ENCODE peak calls at places on chromosome 1, in seven cellular contexts. V, L, R, T, S, X and Y are unnamed samples.

GRCh38 chr1:10917513-10918454 is 94.7 kb upstream of the TARDBP start:
- DNase-seq in V (no peak), L (no peak), R (no peak), T (no peak), S (no peak), X (no peak), Y (no peak)

GRCh38 chr1:61591316-61591715 is 133.6 kb downstream of the TM2D1 start:
- DNase-seq in V (no peak), L (no peak), R (no peak), T (no peak), S (no peak), X (no peak), Y (no peak)

GRCh38 chr1:46131727-46132528 is 501 bp downstream of the PIK3R3 start:
- DNase-seq in V (peak), L (no peak), R (peak), T (peak), S (peak), X (no peak), Y (no peak)

GRCh38 chr1:47984175-47984789 is 12.9 kb downstream of the TRABD2B start:
- DNase-seq in V (no peak), L (no peak), R (peak), T (no peak), S (no peak), X (no peak), Y (no peak)

GRCh38 chr1:19122668-19123067 is 87.4 kb downstream of the UBR4 start:
- DNase-seq in V (no peak), L (no peak), R (no peak), T (no peak), S (peak), X (no peak), Y (no peak)

GRCh38 chr1:207031632-207032258 is 811 bp downstream of the C1orf116 start:
- DNase-seq in V (no peak), L (no peak), R (no peak), T (no peak), S (no peak), X (no peak), Y (no peak)

GRCh38 chr1:153749408-153750005 is 21.7 kb downstream of the INTS3 start:
- DNase-seq in V (peak), L (peak), R (peak), T (peak), S (peak), X (peak), Y (peak)

GRCh38 chr1:30328401-30329262 is 394.8 kb downstream of the MATN1 start:
- DNase-seq in V (no peak), L (no peak), R (peak), T (no peak), S (no peak), X (no peak), Y (no peak)

GRCh38 chr1:178599745-178600144 is 86.8 kb downstream of the TEX35 start:
- DNase-seq in V (no peak), L (no peak), R (no peak), T (no peak), S (no peak), X (no peak), Y (no peak)

GRCh38 chr1:208243851-208244583 is at the start of gene PLXNA2:
- DNase-seq in V (peak), L (no peak), R (peak), T (peak), S (peak), X (peak), Y (no peak)

GRCh38 chr1:225709101-225709500 is 56.2 kb upstream of the ENAH start:
- DNase-seq in V (no peak), L (no peak), R (no peak), T (no peak), S (peak), X (no peak), Y (peak)

GRCh38 chr1:232196042-232196441 is 433.9 kb downstream of the SIPA1L2 start:
- DNase-seq in V (no peak), L (no peak), R (no peak), T (no peak), S (no peak), X (no peak), Y (no peak)

GRCh38 chr1:21297975-21298374 is 7.7 kb upstream of the ECE1 start:
- DNase-seq in V (no peak), L (no peak), R (no peak), T (no peak), S (no peak), X (no peak), Y (no peak)

GRCh38 chr1:31811605-31812004 is 4.2 kb downstream of the SPOCD1 start:
- DNase-seq in V (no peak), L (no peak), R (no peak), T (no peak), S (no peak), X (peak), Y (no peak)

GRCh38 chr1:41666991-41667631 is 182.6 kb upstream of the EDN2 start:
- DNase-seq in V (peak), L (no peak), R (no peak), T (peak), S (no peak), X (no peak), Y (no peak)